ENCODE peak calls at places on chromosomes 5 and 9, in six cellular contexts. G, B, D, I, U and R are unnamed samples.
A peak's percentile ranks its signal among the peaks of the same experiment; 100 is the strongest.

GRCh38 chr5:159178978-159179377 is 30.4 kb downstream of the RNF145 start:
- DNase-seq in U (no peak), D (no peak), B (no peak), G (peak; percentile 99), I (no peak), R (peak; percentile 22)

GRCh38 chr5:56818409-56819026 is 3.2 kb downstream of the MAP3K1 start:
- DNase-seq in G (peak; percentile 42), D (no peak), U (no peak), I (no peak), B (no peak), R (no peak)

GRCh38 chr9:108696156-108696555 is 159.6 kb downstream of the ACTL7B start:
- DNase-seq in I (no peak), D (no peak), U (no peak), B (no peak), G (no peak), R (no peak)

GRCh38 chr9:69376651-69377050 is 51.6 kb downstream of the ENTREP1 start:
- DNase-seq in G (peak; percentile 81), D (no peak), I (no peak), B (no peak), U (no peak), R (no peak)

GRCh38 chr5:61460471-61460870 is 128.4 kb downstream of the ZSWIM6 start:
- DNase-seq in U (no peak), G (no peak), B (no peak), D (no peak), I (no peak), R (no peak)

GRCh38 chr9:109086221-109086620 is 33.5 kb downstream of the TMEM245 start:
- DNase-seq in D (no peak), B (no peak), G (no peak), I (no peak), U (no peak), R (no peak)

GRCh38 chr9:34171753-34172535 is 6.9 kb upstream of the UBAP1 start:
- DNase-seq in I (no peak), D (no peak), B (no peak), U (peak; percentile 90), G (no peak), R (peak; percentile 69)

GRCh38 chr9:104740596-104740995 is 6.9 kb upstream of the NIPSNAP3A start:
- DNase-seq in U (no peak), G (no peak), D (no peak), I (no peak), B (no peak), R (no peak)

GRCh38 chr5:154078305-154078704 is 39.5 kb downstream of the MFAP3 start:
- DNase-seq in D (no peak), I (no peak), G (no peak), U (peak; percentile 31), B (no peak), R (no peak)

GRCh38 chr9:130957451-130958203 is 18.6 kb upstream of the FIBCD1 start:
- DNase-seq in U (no peak), G (no peak), D (no peak), B (no peak), I (no peak), R (no peak)

GRCh38 chr5:434443-435146 is 8.4 kb upstream of the EXOC3 start:
- DNase-seq in G (no peak), D (no peak), B (no peak), U (no peak), I (no peak), R (no peak)

GRCh38 chr5:9686211-9686610 is 56.1 kb upstream of the TAS2R1 start:
- DNase-seq in G (peak; percentile 43), B (no peak), U (no peak), D (no peak), I (no peak), R (no peak)

GRCh38 chr5:168989731-168990505 is 311.0 kb downstream of the SLIT3 start:
- DNase-seq in B (no peak), I (no peak), D (no peak), U (no peak), G (no peak), R (no peak)

GRCh38 chr5:62593331-62593730 is 14.7 kb downstream of the LRRC70 start:
- DNase-seq in I (no peak), G (peak; percentile 45), U (no peak), B (no peak), D (no peak), R (no peak)

GRCh38 chr9:120640380-120640779 is 60.4 kb upstream of the CDK5RAP2 start:
- DNase-seq in U (no peak), G (no peak), I (no peak), D (no peak), B (no peak), R (no peak)

GRCh38 chr5:1312993-1313833 is 18.3 kb upstream of the TERT start:
- DNase-seq in B (no peak), U (peak; percentile 56), D (no peak), I (no peak), G (no peak), R (no peak)

GRCh38 chr9:92668746-92669526 is 995 bp downstream of the IPPK start:
- DNase-seq in D (peak; percentile 37), G (peak; percentile 77), I (no peak), B (peak; percentile 14), U (no peak), R (no peak)

GRCh38 chr9:95459218-95459617 is 57.6 kb downstream of the PTCH1 start:
- DNase-seq in I (no peak), D (no peak), B (no peak), G (peak; percentile 97), U (no peak), R (no peak)

GRCh38 chr9:114212841-114213240 is 57.5 kb downstream of the COL27A1 start:
- DNase-seq in B (no peak), G (no peak), D (no peak), I (no peak), U (no peak), R (no peak)

GRCh38 chr5:178116406-178116885 is 3.1 kb downstream of the N4BP3 start:
- DNase-seq in G (no peak), B (no peak), U (no peak), I (no peak), D (no peak), R (no peak)

GRCh38 chr9:134396825-134397224 is 70.6 kb downstream of the RXRA start:
- DNase-seq in I (no peak), D (peak; percentile 22), U (no peak), G (no peak), B (no peak), R (no peak)

GRCh38 chr5:128021411-128021810 is 62.2 kb upstream of the SLC12A2 start:
- DNase-seq in I (no peak), U (no peak), B (no peak), D (no peak), G (no peak), R (no peak)

GRCh38 chr9:36402536-36402935 is 2.5 kb upstream of the RNF38 start:
- DNase-seq in B (no peak), U (no peak), I (no peak), G (no peak), D (no peak), R (no peak)

GRCh38 chr5:83586874-83587776 is 115.6 kb downstream of the VCAN start:
- DNase-seq in B (no peak), I (no peak), D (no peak), U (no peak), G (peak; percentile 83), R (no peak)

GRCh38 chr5:168663276-168664004 is 84.3 kb upstream of the PANK3 start:
- DNase-seq in G (no peak), D (no peak), U (no peak), I (no peak), B (no peak), R (no peak)

GRCh38 chr5:156339139-156339841 is 12.3 kb downstream of the SGCD start:
- DNase-seq in B (no peak), U (no peak), G (no peak), D (no peak), I (no peak), R (no peak)

GRCh38 chr9:27194401-27195091 is 85.5 kb downstream of the TEK start:
- DNase-seq in U (no peak), I (no peak), G (peak; percentile 92), D (no peak), B (no peak), R (no peak)